ENCODE peak calls at places on chromosome 16, in six cellular contexts. N is SK-N-SH; K is DMS53; U is NCI-H1930; C is Jurkat, Clone E6-1; B is WTC11. I is an unnamed sample.

GRCh38 chr16:11672206-11673090 is 4.2 kb downstream of the SNN start:
- DNase-seq in N (no peak), K (peak), U (no peak), C (no peak), B (no peak), I (no peak)

GRCh38 chr16:77298638-77299360 is 99.6 kb downstream of the SYCE1L start:
- DNase-seq in N (no peak), K (no peak), U (no peak), C (no peak), B (no peak), I (no peak)

GRCh38 chr16:69859105-69859969 is 91.8 kb upstream of the CLEC18A start:
- DNase-seq in N (peak), K (peak), U (no peak), C (peak), B (peak), I (peak)

GRCh38 chr16:82641336-82641984 is 14.7 kb downstream of the CDH13 start:
- DNase-seq in N (no peak), K (peak), U (no peak), C (peak), B (no peak), I (no peak)

GRCh38 chr16:65012357-65012756 is 109.5 kb downstream of the CDH11 start:
- DNase-seq in N (no peak), K (no peak), U (no peak), C (no peak), B (no peak), I (no peak)

GRCh38 chr16:65657051-65657450 is 535.2 kb upstream of the CDH11 start:
- DNase-seq in N (peak), K (no peak), U (no peak), C (no peak), B (no peak), I (no peak)

GRCh38 chr16:7548796-7549318 is 216.2 kb downstream of the RBFOX1 start:
- DNase-seq in N (no peak), K (no peak), U (no peak), C (no peak), B (no peak), I (no peak)

GRCh38 chr16:81466351-81466960 is 21.8 kb downstream of the CMIP start:
- DNase-seq in N (no peak), K (no peak), U (no peak), C (no peak), B (no peak), I (no peak)

GRCh38 chr16:1430759-1431496 is at the start of gene PERCC1:
- DNase-seq in N (peak), K (peak), U (peak), C (no peak), B (no peak), I (peak)

GRCh38 chr16:11390573-11391495 is 45.6 kb downstream of the RMI2 start:
- DNase-seq in N (peak), K (peak), U (no peak), C (no peak), B (no peak), I (no peak)

GRCh38 chr16:9797306-9797705 is 384.9 kb downstream of the GRIN2A start:
- DNase-seq in N (no peak), K (peak), U (no peak), C (no peak), B (no peak), I (no peak)

I was measured in stomach.